ENCODE peak calls at places on chromosome 2, in six cellular contexts. F is brain microvascular endothelial cell, N is NCI-H2081, O is cardiac muscle cell, T is hippocampal formation, W is anterior cingulate cortex. D is an unnamed sample.

GRCh38 chr2:212873256-212873655 is 278.2 kb downstream of the IKZF2 start:
- DNase-seq in W (no peak), N (no peak), T (no peak), O (no peak), F (no peak), D (no peak)

GRCh38 chr2:149731112-149731511 is 143.5 kb upstream of the MMADHC start:
- DNase-seq in O (no peak), W (no peak), N (no peak), F (no peak), T (no peak), D (no peak)

GRCh38 chr2:71929482-71929772 is 218.2 kb downstream of the CYP26B1 start:
- DNase-seq in N (no peak), F (no peak), W (no peak), T (no peak), O (no peak), D (no peak)

GRCh38 chr2:156317631-156318030 is 14.9 kb downstream of the NR4A2 start:
- DNase-seq in F (no peak), W (no peak), O (no peak), T (no peak), N (no peak), D (no peak)

GRCh38 chr2:98277156-98277859 is 68.9 kb upstream of the CNGA3 start:
- DNase-seq in T (no peak), N (no peak), W (no peak), F (no peak), O (no peak), D (no peak)

GRCh38 chr2:139825726-139826125 is 1045.5 kb upstream of the NXPH2 start:
- DNase-seq in T (no peak), F (no peak), O (no peak), W (no peak), N (no peak), D (no peak)

GRCh38 chr2:23286765-23287155 is 98.2 kb upstream of the KLHL29 start:
- DNase-seq in W (no peak), O (no peak), T (no peak), N (no peak), F (peak; percentile 75), D (peak; percentile 13)

GRCh38 chr2:18520605-18521031 is 39.8 kb downstream of the RDH14 start:
- DNase-seq in O (peak; percentile 84), W (peak; percentile 44), N (peak; percentile 81), T (peak; percentile 24), F (peak; percentile 88), D (peak; percentile 76)

GRCh38 chr2:217931846-217932560 is 70.8 kb downstream of the TNS1 start:
- DNase-seq in F (no peak), W (no peak), T (no peak), O (no peak), N (no peak), D (no peak)

GRCh38 chr2:48530033-48530804 is at the start of gene STON1:
- DNase-seq in F (no peak), W (no peak), N (peak; percentile 2), O (peak; percentile 53), T (no peak), D (peak; percentile 42)

GRCh38 chr2:28894470-28895188 is at the start of gene WDR43:
- DNase-seq in F (peak; percentile 98), W (peak; percentile 94), O (peak; percentile 98), T (peak; percentile 96), N (peak; percentile 98), D (peak; percentile 91)

GRCh38 chr2:98088261-98088660 is 1.3 kb downstream of the VWA3B start:
- DNase-seq in F (no peak), W (no peak), T (peak; percentile 35), O (no peak), N (no peak), D (no peak)

GRCh38 chr2:67036446-67036845 is 360.7 kb upstream of the ETAA1 start:
- DNase-seq in W (no peak), O (no peak), F (no peak), T (no peak), N (no peak), D (no peak)

GRCh38 chr2:191656389-191656788 is 21.5 kb upstream of the NABP1 start:
- DNase-seq in F (peak; percentile 18), T (no peak), N (no peak), W (no peak), O (no peak), D (no peak)

GRCh38 chr2:147076634-147077033 is 768.2 kb upstream of the ACVR2A start:
- DNase-seq in N (no peak), O (no peak), F (peak; percentile 60), W (no peak), T (no peak), D (no peak)

GRCh38 chr2:100246163-100247145 is 75.8 kb downstream of the LONRF2 start:
- DNase-seq in T (no peak), W (no peak), F (no peak), O (no peak), N (no peak), D (no peak)

GRCh38 chr2:181911830-181912229 is 20.3 kb downstream of the ITPRID2 start:
- DNase-seq in T (no peak), O (no peak), W (no peak), N (no peak), F (no peak), D (no peak)

GRCh38 chr2:121587131-121587530 is 56.5 kb downstream of the RNU4ATAC start:
- DNase-seq in F (no peak), W (no peak), O (no peak), T (no peak), N (no peak), D (no peak)

GRCh38 chr2:162113771-162114168 is 38.3 kb downstream of the GCG start:
- DNase-seq in N (no peak), W (no peak), T (no peak), F (peak; percentile 74), O (no peak), D (no peak)

GRCh38 chr2:219514196-219514761 is at the start of gene ASIC4:
- DNase-seq in O (peak; percentile 62), T (no peak), N (no peak), F (no peak), W (no peak), D (no peak)

GRCh38 chr2:173964565-173965371 is 405 bp downstream of the SP3 start:
- DNase-seq in T (peak; percentile 85), F (peak; percentile 79), W (peak; percentile 86), O (peak; percentile 90), N (peak; percentile 84), D (peak; percentile 73)

GRCh38 chr2:96195410-96196071 is 13.1 kb downstream of the STARD7 start:
- DNase-seq in F (peak; percentile 74), T (no peak), W (no peak), O (no peak), N (no peak), D (no peak)

GRCh38 chr2:85648619-85649018 is 19.4 kb downstream of the SFTPB start:
- DNase-seq in F (peak; percentile 68), N (no peak), T (no peak), O (peak; percentile 19), W (no peak), D (no peak)

GRCh38 chr2:174535757-174536703 is 49.2 kb upstream of the GPR155 start:
- DNase-seq in T (no peak), F (no peak), W (no peak), O (no peak), N (peak; percentile 54), D (no peak)

GRCh38 chr2:39893616-39894015 is 114.6 kb upstream of the THUMPD2 start:
- DNase-seq in N (no peak), W (no peak), T (no peak), O (no peak), F (no peak), D (no peak)

GRCh38 chr2:147913701-147914480 is 69.1 kb downstream of the ACVR2A start:
- DNase-seq in F (no peak), W (no peak), O (peak; percentile 22), T (no peak), N (no peak), D (no peak)

GRCh38 chr2:28624436-28624797 is 127.2 kb upstream of the PPP1CB start:
- DNase-seq in W (no peak), N (no peak), O (no peak), T (no peak), F (no peak), D (no peak)

GRCh38 chr2:12990523-12990922 is 273.8 kb downstream of the TRIB2 start:
- DNase-seq in O (no peak), W (no peak), F (no peak), N (no peak), T (no peak), D (no peak)

GRCh38 chr2:8408560-8409460 is 273.0 kb upstream of the ID2 start:
- DNase-seq in T (no peak), O (no peak), W (no peak), N (no peak), F (no peak), D (no peak)

GRCh38 chr2:127173073-127173472 is 47.0 kb downstream of the CYP27C1 start:
- DNase-seq in N (no peak), T (no peak), F (peak; percentile 82), O (no peak), W (no peak), D (no peak)

GRCh38 chr2:148546270-148546669 is 98.3 kb upstream of the EPC2 start:
- DNase-seq in N (no peak), O (no peak), T (no peak), F (no peak), W (no peak), D (no peak)

GRCh38 chr2:31319391-31320175 is 85.6 kb downstream of the EHD3 start:
- DNase-seq in W (no peak), F (peak; percentile 60), O (no peak), T (no peak), N (no peak), D (no peak)

GRCh38 chr2:187117483-187117882 is 268.5 kb upstream of the ZSWIM2 start:
- DNase-seq in F (no peak), N (no peak), W (no peak), O (no peak), T (no peak), D (no peak)

GRCh38 chr2:71583876-71584275 is 130.5 kb downstream of the DYSF start:
- DNase-seq in F (no peak), O (no peak), W (no peak), T (no peak), N (no peak), D (no peak)

GRCh38 chr2:3864943-3865664 is 161.7 kb downstream of the DCDC2C start:
- DNase-seq in W (no peak), N (peak; percentile 86), T (peak; percentile 2), O (no peak), F (no peak), D (no peak)

GRCh38 chr2:219269362-219270054 is 9.7 kb upstream of the DNAJB2 start:
- DNase-seq in N (no peak), F (no peak), O (peak; percentile 69), T (no peak), W (no peak), D (no peak)

GRCh38 chr2:202237787-202238233 is 587 bp downstream of the SUMO1 start:
- DNase-seq in W (peak; percentile 20), N (peak; percentile 23), T (no peak), F (peak; percentile 48), O (peak; percentile 62), D (no peak)

GRCh38 chr2:219478916-219479315 is 19.8 kb upstream of the GMPPA start:
- DNase-seq in O (no peak), T (no peak), W (no peak), F (no peak), N (no peak), D (no peak)

D was measured in hypothalamus.